ENCODE peak calls at places on chromosomes 1 and 21, in nine cellular contexts. E is HFF-Myc, R is AG04449, Y is AG09309, I is cardiac muscle cell, U is PC-9, A is neural progenitor cell, Z is IMR-90, X is left ventricle myocardium inferior. P is an unnamed sample.

GRCh38 chr1:30412241-30413110 is 310.9 kb downstream of the MATN1 start:
- DNase-seq in E (no peak), R (no peak), Y (no peak), I (no peak), U (no peak), A (no peak), Z (no peak), X (no peak), P (no peak)

GRCh38 chr1:119554188-119554587 is 47.2 kb downstream of the HSD3B1 start:
- DNase-seq in E (peak), R (peak), Y (peak), I (peak), U (peak), A (no peak), Z (peak), X (no peak), P (peak)

GRCh38 chr1:3675436-3675835 is 23.1 kb downstream of the TP73 start:
- DNase-seq in E (no peak), R (no peak), Y (no peak), I (no peak), U (no peak), A (no peak), Z (no peak), X (no peak), P (no peak)

GRCh38 chr21:35578831-35579470 is 481.4 kb downstream of the SETD4 start:
- DNase-seq in E (no peak), R (no peak), Y (peak), I (no peak), U (no peak), A (no peak), Z (peak), X (no peak), P (peak)

GRCh38 chr1:240555524-240555923 is 56.4 kb downstream of the GREM2 start:
- DNase-seq in E (no peak), R (no peak), Y (no peak), I (no peak), U (no peak), A (no peak), Z (no peak), X (no peak), P (no peak)

GRCh38 chr21:35925497-35925896 is 134.8 kb downstream of the SETD4 start:
- DNase-seq in E (no peak), R (no peak), Y (no peak), I (peak), U (no peak), A (no peak), Z (peak), X (no peak), P (no peak)

GRCh38 chr1:111535256-111536191 is 32.1 kb upstream of the ADORA3 start:
- DNase-seq in E (no peak), R (no peak), Y (no peak), I (no peak), U (no peak), A (no peak), Z (no peak), X (no peak), P (no peak)

GRCh38 chr1:212247179-212247721 is 38.0 kb upstream of the PPP2R5A start:
- DNase-seq in E (no peak), R (peak), Y (no peak), I (peak), U (no peak), A (no peak), Z (peak), X (peak), P (peak)

GRCh38 chr1:44225761-44226160 is 12.5 kb downstream of the DMAP1 start:
- DNase-seq in E (no peak), R (no peak), Y (no peak), I (no peak), U (no peak), A (no peak), Z (no peak), X (no peak), P (no peak)

GRCh38 chr1:215704089-215704860 is 137.2 kb downstream of the KCTD3 start:
- DNase-seq in E (no peak), R (peak), Y (no peak), I (no peak), U (no peak), A (no peak), Z (peak), X (no peak), P (peak)

GRCh38 chr1:30399026-30399425 is 324.4 kb downstream of the MATN1 start:
- DNase-seq in E (no peak), R (no peak), Y (no peak), I (no peak), U (no peak), A (no peak), Z (no peak), X (no peak), P (no peak)

GRCh38 chr1:242203290-242203689 is 204.4 kb upstream of the MAP1LC3C start:
- DNase-seq in E (no peak), R (no peak), Y (no peak), I (no peak), U (no peak), A (no peak), Z (no peak), X (no peak), P (no peak)

GRCh38 chr1:214305164-214305751 is 24.3 kb downstream of the SMYD2 start:
- DNase-seq in E (no peak), R (no peak), Y (no peak), I (no peak), U (no peak), A (no peak), Z (no peak), X (no peak), P (no peak)

GRCh38 chr1:70360321-70360720 is 5.8 kb upstream of the ANKRD13C start:
- DNase-seq in E (no peak), R (no peak), Y (no peak), I (no peak), U (no peak), A (no peak), Z (no peak), X (no peak), P (no peak)

GRCh38 chr1:8430476-8430875 is 112.6 kb downstream of the SLC45A1 start:
- DNase-seq in E (no peak), R (no peak), Y (no peak), I (no peak), U (no peak), A (no peak), Z (no peak), X (no peak), P (no peak)

GRCh38 chr1:8169364-8170058 is 143.4 kb upstream of the ERRFI1 start:
- DNase-seq in E (peak), R (peak), Y (peak), I (no peak), U (peak), A (no peak), Z (peak), X (peak), P (peak)

GRCh38 chr1:178650950-178651461 is 74.0 kb upstream of the RALGPS2 start:
- DNase-seq in E (peak), R (no peak), Y (no peak), I (no peak), U (no peak), A (no peak), Z (peak), X (no peak), P (peak)

GRCh38 chr1:37877991-37878544 is 18.7 kb upstream of the MTF1 start:
- DNase-seq in E (no peak), R (no peak), Y (no peak), I (no peak), U (no peak), A (no peak), Z (no peak), X (no peak), P (no peak)

GRCh38 chr1:47416319-47417128 is 439 bp downstream of the FOXE3 start:
- DNase-seq in E (no peak), R (no peak), Y (no peak), I (no peak), U (no peak), A (peak), Z (no peak), X (no peak), P (no peak)

GRCh38 chr1:102434421-102434820 is 437.7 kb upstream of the OLFM3 start:
- DNase-seq in E (no peak), R (no peak), Y (no peak), I (peak), U (no peak), A (peak), Z (no peak), X (no peak), P (peak)

GRCh38 chr1:218804014-218804785 is 369.5 kb upstream of the LYPLAL1 start:
- DNase-seq in E (no peak), R (no peak), Y (no peak), I (no peak), U (no peak), A (no peak), Z (peak), X (no peak), P (no peak)

GRCh38 chr1:61079898-61080336 is 2.4 kb upstream of the NFIA start:
- DNase-seq in E (peak), R (no peak), Y (peak), I (peak), U (peak), A (peak), Z (peak), X (peak), P (peak)

GRCh38 chr1:114597949-114598348 is 16.5 kb upstream of the BCAS2 start:
- DNase-seq in E (no peak), R (no peak), Y (no peak), I (no peak), U (no peak), A (no peak), Z (peak), X (no peak), P (no peak)

GRCh38 chr1:84103197-84103992 is 40.7 kb upstream of the PRKACB start:
- DNase-seq in E (peak), R (peak), Y (peak), I (peak), U (peak), A (peak), Z (peak), X (peak), P (peak)

GRCh38 chr1:244989813-244990212 is 125.5 kb upstream of the HNRNPU start:
- DNase-seq in E (no peak), R (no peak), Y (no peak), I (no peak), U (no peak), A (no peak), Z (peak), X (no peak), P (peak)

GRCh38 chr1:174692313-174692712 is 244.5 kb downstream of the GPR52 start:
- DNase-seq in E (peak), R (no peak), Y (no peak), I (no peak), U (no peak), A (no peak), Z (peak), X (no peak), P (peak)

GRCh38 chr21:42071146-42071737 is at the start of gene UMODL1:
- DNase-seq in E (no peak), R (no peak), Y (no peak), I (no peak), U (no peak), A (no peak), Z (no peak), X (no peak), P (no peak)

GRCh38 chr21:32347887-32348450 is 44.8 kb downstream of the URB1 start:
- DNase-seq in E (no peak), R (no peak), Y (no peak), I (no peak), U (no peak), A (no peak), Z (no peak), X (no peak), P (no peak)

DNA sequence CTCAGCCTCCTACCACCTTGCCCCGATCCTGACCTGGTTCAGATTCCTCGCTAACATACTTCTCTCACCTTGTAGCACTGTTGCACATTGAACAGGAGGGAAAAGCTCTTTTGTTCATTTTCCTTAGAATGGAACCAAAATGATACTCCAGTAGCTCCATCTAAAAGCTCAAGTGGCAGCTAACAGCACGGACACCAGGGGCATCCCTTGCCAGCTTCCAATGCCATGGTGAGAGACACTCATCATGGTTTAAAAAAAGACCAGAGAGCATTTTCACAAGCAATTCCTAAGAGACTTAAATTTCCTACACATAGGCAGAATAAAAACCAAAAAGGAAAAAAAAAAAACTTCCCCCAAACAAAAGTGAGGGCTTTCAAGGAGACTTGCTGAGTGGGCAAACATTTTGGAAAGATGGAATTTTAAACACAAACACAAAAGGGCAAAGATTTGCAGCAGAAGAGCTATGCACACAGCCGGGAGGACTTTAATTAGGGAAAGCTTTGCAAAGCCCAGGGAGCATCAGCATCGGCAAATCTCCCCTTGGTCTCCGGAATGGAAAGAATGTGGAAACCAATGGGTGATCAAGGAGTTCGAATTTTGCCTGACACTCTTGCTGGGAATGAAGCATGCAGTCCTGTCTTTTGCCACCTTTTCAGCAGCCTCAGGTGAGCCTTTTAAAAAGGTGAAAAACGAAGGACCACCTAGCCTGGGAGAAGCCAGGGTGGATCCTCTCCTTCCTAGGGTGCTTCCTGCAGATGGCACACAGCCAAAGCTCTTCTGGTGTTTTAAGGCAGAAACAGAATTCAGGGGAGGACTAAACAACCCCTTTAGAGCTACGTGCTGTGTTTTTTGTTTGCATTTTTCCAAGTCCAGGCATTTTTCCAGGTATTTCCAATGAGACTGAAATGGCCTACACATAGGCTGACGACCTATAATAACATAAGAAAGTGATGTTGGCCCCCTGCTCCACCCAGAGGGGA is 84.2 kb downstream of the CAPZB start:
- DNase-seq in E (no peak), R (no peak), Y (no peak), I (no peak), U (no peak), A (peak), Z (no peak), X (no peak), P (peak)
- TF ChIP-seq CTCF in E (no peak), R (no peak), Y (no peak), I (no peak), U (no peak), A (no peak), Z (no peak), X (no peak), P (no peak)

DNA sequence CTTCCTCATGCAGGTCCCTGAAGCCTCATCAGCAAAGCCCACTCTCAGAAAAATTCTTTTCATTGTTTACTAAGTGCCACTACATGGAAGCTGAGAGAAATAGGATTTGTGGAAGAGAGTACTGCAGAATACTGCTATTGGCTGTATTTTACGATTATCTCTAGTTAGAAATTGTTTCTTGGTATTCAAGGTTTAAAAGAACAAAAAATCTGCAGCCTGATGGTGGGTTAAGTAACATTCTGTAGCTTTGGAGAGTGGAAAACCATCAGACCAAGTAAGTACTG is 27.3 kb downstream of the PTTG1IP start:
- DNase-seq in E (no peak), R (no peak), Y (no peak), I (no peak), U (no peak), A (no peak), Z (no peak), X (no peak), P (peak)
- H3K4me3 ChIP-seq in E (peak), R (peak), Y (peak), I (no peak), U (peak), A (peak), Z (no peak), X (peak), P (peak)

GRCh38 chr1:185654199-185654951 is 79.8 kb upstream of the HMCN1 start:
- DNase-seq in E (no peak), R (no peak), Y (no peak), I (peak), U (no peak), A (no peak), Z (peak), X (no peak), P (peak)

GRCh38 chr1:185654952-185655314 is 79.3 kb upstream of the HMCN1 start:
- DNase-seq in E (no peak), R (no peak), Y (no peak), I (peak), U (no peak), A (no peak), Z (no peak), X (no peak), P (no peak)

GRCh38 chr1:185652348-185652747 is 81.8 kb upstream of the HMCN1 start:
- DNase-seq in E (no peak), R (no peak), Y (no peak), I (no peak), U (no peak), A (no peak), Z (no peak), X (no peak), P (peak)

GRCh38 chr1:185653615-185654014 is 80.6 kb upstream of the HMCN1 start:
- DNase-seq in E (no peak), R (no peak), Y (no peak), I (no peak), U (no peak), A (no peak), Z (no peak), X (no peak), P (no peak)

GRCh38 chr1:185656663-185657062 is 77.5 kb upstream of the HMCN1 start:
- DNase-seq in E (no peak), R (no peak), Y (no peak), I (no peak), U (no peak), A (peak), Z (no peak), X (no peak), P (no peak)
- TF ChIP-seq CTCF in E (no peak), R (no peak), Y (no peak), I (no peak), U (no peak), A (no peak), Z (no peak), X (no peak), P (no peak)

GRCh38 chr1:23214640-23215039 is 2.7 kb downstream of the HTR1D start:
- DNase-seq in E (no peak), R (no peak), Y (no peak), I (no peak), U (no peak), A (no peak), Z (peak), X (no peak), P (no peak)

GRCh38 chr1:23217421-23218115 is at the start of gene HTR1D:
- DNase-seq in E (no peak), R (no peak), Y (no peak), I (peak), U (peak), A (peak), Z (no peak), X (no peak), P (no peak)

GRCh38 chr1:23215291-23215690 is 2.0 kb downstream of the HTR1D start:
- DNase-seq in E (no peak), R (no peak), Y (no peak), I (no peak), U (no peak), A (no peak), Z (no peak), X (no peak), P (no peak)

GRCh38 chr1:23215751-23216449 is 1.4 kb downstream of the HTR1D start:
- DNase-seq in E (no peak), R (no peak), Y (no peak), I (peak), U (peak), A (no peak), Z (no peak), X (no peak), P (no peak)

DNA sequence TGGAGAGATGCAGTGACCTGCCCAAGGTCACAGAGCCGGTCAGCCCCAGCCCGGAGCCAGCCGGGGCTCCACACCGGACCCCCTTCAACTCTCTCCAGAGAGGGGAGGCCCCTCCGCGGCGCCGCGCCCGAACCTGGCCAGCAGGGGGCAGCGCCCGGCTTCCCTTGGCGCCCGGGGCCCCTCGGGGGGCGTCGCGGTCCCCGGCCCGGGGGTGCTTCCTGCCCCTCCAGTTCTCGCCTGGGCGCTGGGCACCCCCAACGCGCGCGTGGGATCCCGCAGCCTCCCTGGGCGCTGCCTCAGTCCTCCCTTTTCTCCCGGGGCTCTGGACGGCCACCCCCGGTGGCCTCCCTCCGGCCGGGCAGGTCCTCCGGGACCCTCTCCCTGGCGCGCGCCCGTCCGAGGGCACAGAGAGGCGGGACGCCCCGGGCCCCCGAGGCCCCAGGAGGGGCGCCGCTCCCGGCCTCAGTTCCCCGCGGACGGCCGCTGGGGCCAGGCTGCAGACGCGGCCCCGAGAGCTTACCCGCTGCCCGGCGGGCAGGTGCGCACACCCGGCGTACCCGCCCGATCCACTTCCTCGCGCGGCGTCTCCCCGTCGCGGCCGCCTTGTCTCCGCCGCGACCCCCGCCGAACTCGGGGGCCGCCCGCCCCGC is 406 bp downstream of the HTR1D start:
- DNase-seq in E (no peak), R (no peak), Y (no peak), I (peak), U (peak), A (peak), Z (no peak), X (no peak), P (no peak)
- H3K4me3 ChIP-seq in E (peak), R (peak), Y (no peak), I (peak), U (peak), A (peak), Z (peak), X (peak), P (peak)

DNA sequence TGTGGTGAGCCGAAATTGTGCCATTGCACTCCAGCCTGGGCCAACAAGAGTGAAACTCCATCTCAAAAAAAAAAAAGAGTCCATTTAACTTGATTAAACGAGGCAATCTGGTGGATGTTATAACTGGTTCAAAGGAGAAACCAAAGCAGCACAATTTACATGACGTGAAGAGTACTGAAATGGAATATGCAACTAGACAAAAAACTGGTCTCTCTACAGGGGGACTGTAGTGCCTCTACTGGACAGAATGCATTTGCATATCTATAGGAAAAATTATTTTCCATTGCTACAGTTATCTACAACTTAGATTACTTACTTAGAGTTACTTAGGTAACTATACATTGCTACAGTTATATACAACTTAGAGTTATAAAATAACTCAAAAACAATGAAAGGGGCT is 2.7 kb upstream of the CAPN2 start:
- DNase-seq in E (no peak), R (no peak), Y (no peak), I (no peak), U (no peak), A (no peak), Z (peak), X (no peak), P (peak)
- TF ChIP-seq CTCF in E (peak), R (peak), Y (peak), I (peak), U (peak), A (peak), Z (peak), X (peak), P (peak)